ENCODE peak calls at places on chromosomes 1 and 21, in four cellular contexts. V is astrocyte of the spinal cord, J is foreskin fibroblast, O is cardiac fibroblast. Y is an unnamed sample.

GRCh38 chr1:184060316-184060715 is 8.8 kb downstream of the TSEN15 start:
- DNase-seq in V (peak; percentile 48), J (peak; percentile 25), O (peak; percentile 57), Y (peak; percentile 79)

GRCh38 chr1:41280189-41281032 is 38.3 kb upstream of the SCMH1 start:
- DNase-seq in V (no peak), J (no peak), O (no peak), Y (no peak)

GRCh38 chr1:150922519-150922975 is 3.6 kb upstream of the SETDB1 start:
- DNase-seq in V (peak; percentile 83), J (peak; percentile 93), O (peak; percentile 95), Y (peak; percentile 93)

GRCh38 chr1:2199042-2199810 is 4.7 kb upstream of the FAAP20 start:
- DNase-seq in V (peak; percentile 89), J (peak; percentile 95), O (peak; percentile 91), Y (peak; percentile 92)

GRCh38 chr1:34988581-34988980 is 3.4 kb upstream of the TMEM35B start:
- DNase-seq in V (no peak), J (no peak), O (no peak), Y (no peak)

GRCh38 chr1:8182034-8182761 is 135.7 kb upstream of the SLC45A1 start:
- DNase-seq in V (peak; percentile 84), J (peak; percentile 44), O (peak; percentile 97), Y (peak; percentile 92)

GRCh38 chr1:196723325-196724185 is 51.1 kb upstream of the CFHR3 start:
- DNase-seq in V (peak; percentile 19), J (peak; percentile 25), O (peak; percentile 65), Y (peak; percentile 75)

GRCh38 chr1:244545511-244545910 is 84.4 kb downstream of the CATSPERE start:
- DNase-seq in V (no peak), J (peak; percentile 19), O (peak; percentile 25), Y (peak; percentile 44)

GRCh38 chr21:34123609-34124008 is 50.2 kb downstream of the MRPS6 start:
- DNase-seq in V (no peak), J (no peak), O (no peak), Y (no peak)

GRCh38 chr1:27773732-27774445 is 870 bp downstream of the STX12 start:
- DNase-seq in V (peak; percentile 45), J (peak; percentile 34), O (peak; percentile 53), Y (peak; percentile 52)

GRCh38 chr1:94602312-94602711 is 60.8 kb upstream of the F3 start:
- DNase-seq in V (peak; percentile 65), J (peak; percentile 30), O (peak; percentile 60), Y (peak; percentile 83)

GRCh38 chr1:167621780-167622179 is 8.3 kb upstream of the RCSD1 start:
- DNase-seq in V (no peak), J (no peak), O (no peak), Y (no peak)

GRCh38 chr21:27094182-27094948 is 127.5 kb upstream of the ADAMTS5 start:
- DNase-seq in V (no peak), J (peak; percentile 6), O (no peak), Y (no peak)

GRCh38 chr1:54354899-54355298 is 51.3 kb downstream of the SSBP3 start:
- DNase-seq in V (no peak), J (no peak), O (no peak), Y (no peak)

GRCh38 chr21:15743593-15743992 is 13.8 kb downstream of the USP25 start:
- DNase-seq in V (no peak), J (no peak), O (no peak), Y (no peak)

GRCh38 chr1:167815650-167816049 is 93.9 kb downstream of the MPZL1 start:
- DNase-seq in V (no peak), J (no peak), O (no peak), Y (no peak)

GRCh38 chr1:78303620-78304019 is 187.2 kb upstream of the PTGFR start:
- DNase-seq in V (peak; percentile 91), J (peak; percentile 96), O (peak; percentile 94), Y (peak; percentile 60)

GRCh38 chr1:169879034-169879835 is 14.5 kb downstream of the SCYL3 start:
- DNase-seq in V (no peak), J (no peak), O (no peak), Y (peak; percentile 45)

GRCh38 chr1:109762039-109762585 is 1.6 kb downstream of the EPS8L3 start:
- DNase-seq in V (no peak), J (no peak), O (no peak), Y (no peak)

GRCh38 chr1:111085666-111086065 is 54.2 kb downstream of the DRAM2 start:
- DNase-seq in V (no peak), J (no peak), O (no peak), Y (no peak)

GRCh38 chr21:35394634-35395369 is 345.7 kb upstream of the RUNX1 start:
- DNase-seq in V (peak; percentile 66), J (no peak), O (peak; percentile 4), Y (peak; percentile 29)

GRCh38 chr1:234542211-234542850 is 63.4 kb upstream of the TARBP1 start:
- DNase-seq in V (no peak), J (no peak), O (no peak), Y (no peak)

GRCh38 chr1:153790282-153790995 is 15.2 kb downstream of the SLC27A3 start:
- DNase-seq in V (peak; percentile 43), J (peak; percentile 84), O (peak; percentile 76), Y (peak; percentile 59)

GRCh38 chr1:226641671-226642231 is 93.2 kb downstream of the STUM start:
- DNase-seq in V (no peak), J (no peak), O (no peak), Y (no peak)

GRCh38 chr1:54324750-54325704 is 81.2 kb downstream of the SSBP3 start:
- DNase-seq in V (no peak), J (peak; percentile 45), O (no peak), Y (no peak)

GRCh38 chr1:117671781-117672501 is 66.1 kb downstream of the TENT5C start:
- DNase-seq in V (peak; percentile 27), J (no peak), O (peak; percentile 34), Y (peak; percentile 46)

GRCh38 chr1:201925301-201925567 is 21.1 kb downstream of the LMOD1 start:
- DNase-seq in V (no peak), J (no peak), O (no peak), Y (no peak)

GRCh38 chr1:31181515-31182343 is 58.0 kb downstream of the NKAIN1 start:
- DNase-seq in V (no peak), J (peak; percentile 67), O (peak; percentile 49), Y (peak; percentile 56)

GRCh38 chr1:46413596-46413985 is 19.5 kb downstream of the FAAH start:
- DNase-seq in V (no peak), J (peak; percentile 31), O (peak; percentile 10), Y (peak; percentile 35)
- TF ChIP-seq CTCF in V (peak; percentile 43), J (peak; percentile 24), O (peak; percentile 46), Y (peak; percentile 57)

DNA sequence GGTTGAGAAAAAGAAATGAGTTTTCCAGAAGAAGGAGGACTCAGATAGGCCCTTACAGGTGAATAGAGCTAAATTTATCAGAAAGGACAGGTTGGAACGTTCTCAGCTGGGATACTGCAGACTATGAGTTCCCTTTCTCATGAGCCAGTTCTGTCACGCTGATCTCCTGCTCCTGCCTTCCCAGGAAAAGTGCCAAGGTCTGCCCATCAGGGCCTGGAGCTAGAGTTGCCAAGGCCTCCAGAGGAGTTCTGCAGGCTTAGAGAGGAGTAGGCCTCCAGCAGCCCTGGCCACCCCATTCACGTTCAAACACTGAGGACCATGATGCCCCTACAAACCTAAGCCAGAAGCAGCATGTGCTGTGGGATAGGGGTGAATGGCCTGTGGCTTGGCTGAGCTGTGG is 126.8 kb upstream of the TNR start:
- DNase-seq in V (no peak), J (no peak), O (no peak), Y (no peak)
- TF ChIP-seq CTCF in V (no peak), J (no peak), O (no peak), Y (no peak)

DNA sequence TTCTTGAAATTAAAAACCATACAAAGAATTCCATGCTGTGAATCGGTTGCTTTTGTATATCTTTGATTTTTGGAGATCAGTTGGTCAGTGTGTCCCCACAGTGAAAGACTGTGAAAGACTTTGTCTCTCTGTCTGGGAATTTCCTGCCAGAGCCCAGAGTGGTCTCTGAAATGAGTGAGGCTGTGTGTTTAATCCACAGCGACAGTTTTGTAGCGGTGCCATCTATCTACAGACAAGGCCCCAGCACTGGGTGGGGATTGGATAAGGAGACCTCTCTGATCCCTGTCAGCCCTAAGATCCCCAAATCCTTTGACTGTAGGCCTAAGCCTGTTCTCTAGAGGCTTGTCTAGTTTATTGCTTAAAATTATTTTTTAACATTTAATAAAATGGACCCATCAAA is 10.3 kb downstream of the GPR25 start:
- DNase-seq in V (no peak), J (no peak), O (no peak), Y (no peak)
- TF ChIP-seq CTCF in V (no peak), J (no peak), O (no peak), Y (no peak)

DNA sequence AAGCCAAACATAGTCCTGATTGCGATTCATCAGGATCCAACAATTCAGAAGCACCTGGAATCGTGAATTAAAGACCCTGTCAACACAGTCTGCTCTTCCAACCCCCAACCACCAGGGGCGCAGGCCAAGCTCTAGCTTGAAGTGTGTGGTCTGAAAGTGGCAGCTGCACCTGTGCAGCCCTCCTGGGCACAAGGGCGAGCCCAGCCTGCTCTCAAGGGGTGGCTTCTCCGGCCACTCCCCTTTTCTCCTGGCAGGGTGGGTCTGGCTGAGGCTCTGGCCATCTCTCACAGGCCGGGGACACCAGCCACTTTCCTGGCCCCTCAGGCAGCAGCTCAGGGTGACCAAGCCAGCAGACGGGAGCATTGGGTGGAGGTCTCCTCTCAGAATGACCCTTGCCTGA is 62.3 kb downstream of the SLC66A1 start:
- DNase-seq in V (no peak), J (no peak), O (no peak), Y (no peak)
- TF ChIP-seq CTCF in V (peak; percentile 28), J (peak; percentile 21), O (peak; percentile 48), Y (peak; percentile 57)

DNA sequence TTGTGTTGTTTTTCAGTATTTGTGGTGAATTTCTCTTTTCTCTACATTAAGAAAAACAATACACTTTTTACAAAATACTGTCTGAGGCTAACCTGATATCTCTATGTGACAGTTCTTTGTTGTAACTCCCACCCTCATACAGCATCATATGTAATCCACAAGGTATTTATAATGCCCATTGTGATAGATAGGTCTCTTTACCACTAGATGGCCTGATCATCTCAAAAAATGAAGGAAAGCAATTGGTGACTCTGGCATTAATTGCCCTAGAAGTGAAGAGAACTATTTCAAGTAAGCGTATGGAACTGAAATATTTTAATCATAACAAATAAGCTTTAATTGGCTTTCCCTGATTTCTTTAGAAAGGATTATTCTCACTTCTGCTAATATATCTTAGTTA is 36.2 kb upstream of the HFM1 start:
- DNase-seq in V (peak; percentile 4), J (peak; percentile 34), O (peak; percentile 26), Y (peak; percentile 44)
- TF ChIP-seq CTCF in V (peak; percentile 20), J (peak; percentile 18), O (peak; percentile 26), Y (peak; percentile 48)

GRCh38 chr1:32925360-32926142 is 24.4 kb upstream of the TMEM54 start:
- DNase-seq in V (peak; percentile 22), J (peak; percentile 46), O (no peak), Y (peak; percentile 46)
- TF ChIP-seq CTCF in V (no peak), J (no peak), O (no peak), Y (peak; percentile 21)

DNA sequence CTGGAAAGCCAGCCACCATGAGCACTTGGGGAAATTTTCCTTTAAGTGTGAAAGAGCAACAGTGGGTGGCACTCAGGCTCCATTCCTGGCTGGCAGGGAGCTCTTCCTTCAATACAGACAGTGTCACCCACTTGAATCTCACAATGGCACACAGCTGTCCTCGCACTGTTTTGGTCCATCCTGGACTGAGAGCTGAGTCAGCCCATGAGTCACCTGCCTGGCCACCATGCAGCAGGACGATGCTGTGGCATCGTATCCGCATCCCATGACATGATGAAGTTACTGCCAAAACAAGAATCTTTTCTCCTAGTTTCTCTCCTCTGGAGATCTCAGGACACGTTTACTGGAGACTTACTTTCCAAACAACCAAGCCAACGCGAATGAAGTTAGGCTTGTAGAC is 6.0 kb downstream of the TMPRSS2 start:
- DNase-seq in V (no peak), J (no peak), O (no peak), Y (no peak)
- TF ChIP-seq CTCF in V (no peak), J (no peak), O (no peak), Y (no peak)

Y was measured in choroid plexus epithelial cell.